ENCODE peak calls at places on chromosomes 1 and 21, in four cellular contexts. L, Z, C and O are unnamed samples.

GRCh38 chr21:41147096-41147978 is 20.6 kb upstream of the BACE2 start:
- DNase-seq in L (no peak), Z (no peak), C (peak; percentile 40), O (no peak)

GRCh38 chr1:46203738-46204405 is 738 bp downstream of the LURAP1 start:
- DNase-seq in L (no peak), Z (no peak), C (no peak), O (no peak)

GRCh38 chr1:167938083-167938482 is 1.2 kb upstream of the MPC2 start:
- DNase-seq in L (no peak), Z (no peak), C (no peak), O (no peak)

GRCh38 chr1:33661791-33662190 is 189.3 kb downstream of the ZSCAN20 start:
- DNase-seq in L (no peak), Z (no peak), C (peak; percentile 4), O (no peak)

GRCh38 chr1:180927841-180928240 is 15.1 kb downstream of the KIAA1614 start:
- DNase-seq in L (no peak), Z (no peak), C (no peak), O (no peak)

GRCh38 chr1:29240986-29241385 is 4.7 kb downstream of the PTPRU start:
- DNase-seq in L (no peak), Z (no peak), C (no peak), O (no peak)

GRCh38 chr1:172456344-172456769 is 12.5 kb upstream of the PIGC start:
- DNase-seq in L (no peak), Z (no peak), C (no peak), O (no peak)

GRCh38 chr1:151720974-151721787 is at the start of gene RIIAD1:
- DNase-seq in L (peak; percentile 62), Z (no peak), C (no peak), O (no peak)

GRCh38 chr1:28267633-28268032 is 8.3 kb downstream of the SESN2 start:
- DNase-seq in L (no peak), Z (no peak), C (no peak), O (no peak)

GRCh38 chr1:213687802-213688201 is 300.0 kb upstream of the PROX1 start:
- DNase-seq in L (no peak), Z (no peak), C (no peak), O (no peak)

GRCh38 chr1:242057745-242058115 is 58.8 kb upstream of the MAP1LC3C start:
- DNase-seq in L (no peak), Z (no peak), C (no peak), O (no peak)

GRCh38 chr1:206850401-206850800 is 15.0 kb upstream of the IL20 start:
- DNase-seq in L (no peak), Z (no peak), C (no peak), O (no peak)

GRCh38 chr1:154911691-154912550 is 24.6 kb downstream of the PMVK start:
- DNase-seq in L (no peak), Z (no peak), C (no peak), O (no peak)

GRCh38 chr1:229987953-229988352 is 79.1 kb upstream of the GALNT2 start:
- DNase-seq in L (no peak), Z (no peak), C (no peak), O (no peak)

GRCh38 chr1:41861509-41862410 is 57.0 kb downstream of the HIVEP3 start:
- DNase-seq in L (no peak), Z (peak; percentile 21), C (no peak), O (no peak)

GRCh38 chr1:94928293-94928939 is 1.5 kb upstream of the CNN3 start:
- DNase-seq in L (no peak), Z (no peak), C (no peak), O (no peak)

GRCh38 chr1:242690849-242691602 is 166.5 kb upstream of the PLD5 start:
- DNase-seq in L (no peak), Z (no peak), C (no peak), O (no peak)

GRCh38 chr1:15524283-15525042 is 448 bp upstream of the CASP9 start:
- DNase-seq in L (peak; percentile 43), Z (no peak), C (peak; percentile 100), O (peak; percentile 99)

GRCh38 chr1:33140153-33141149 is 41.4 kb downstream of the TRIM62 start:
- DNase-seq in L (no peak), Z (peak; percentile 45), C (no peak), O (no peak)

GRCh38 chr1:65904681-65905083 is 112.0 kb downstream of the PDE4B start:
- DNase-seq in L (no peak), Z (no peak), C (no peak), O (no peak)

DNA sequence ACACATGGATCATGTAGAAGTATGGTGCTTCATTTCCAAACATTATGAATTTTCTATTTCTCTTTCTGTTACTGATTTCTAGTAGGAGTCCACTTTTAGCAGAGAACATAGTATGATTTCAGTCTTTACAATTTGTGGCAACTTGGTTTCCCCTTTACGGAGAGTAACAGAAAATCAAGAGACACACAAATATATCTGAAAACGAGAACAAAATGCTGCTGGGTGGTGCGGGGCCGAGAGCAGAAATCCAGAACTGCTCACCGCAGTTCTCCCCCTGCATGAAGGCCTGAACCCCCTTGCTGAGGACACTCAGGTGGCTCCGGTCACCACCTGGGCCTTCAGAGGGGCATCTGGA is 94.5 kb upstream of the FMN2 start:
- DNase-seq in L (no peak), Z (no peak), C (no peak), O (no peak)
- H3K4me3 ChIP-seq in L (peak overlapping the region; percentile 63), Z (no peak overlapping the region), C (no peak overlapping the region), O (no peak overlapping the region)

GRCh38 chr1:8429549-8430105 is 111.7 kb downstream of the SLC45A1 start:
- DNase-seq in L (no peak), Z (no peak), C (no peak), O (no peak)
- H3K4me3 ChIP-seq in L (no peak overlapping the region), Z (no peak overlapping the region), C (no peak overlapping the region), O (no peak overlapping the region)

DNA sequence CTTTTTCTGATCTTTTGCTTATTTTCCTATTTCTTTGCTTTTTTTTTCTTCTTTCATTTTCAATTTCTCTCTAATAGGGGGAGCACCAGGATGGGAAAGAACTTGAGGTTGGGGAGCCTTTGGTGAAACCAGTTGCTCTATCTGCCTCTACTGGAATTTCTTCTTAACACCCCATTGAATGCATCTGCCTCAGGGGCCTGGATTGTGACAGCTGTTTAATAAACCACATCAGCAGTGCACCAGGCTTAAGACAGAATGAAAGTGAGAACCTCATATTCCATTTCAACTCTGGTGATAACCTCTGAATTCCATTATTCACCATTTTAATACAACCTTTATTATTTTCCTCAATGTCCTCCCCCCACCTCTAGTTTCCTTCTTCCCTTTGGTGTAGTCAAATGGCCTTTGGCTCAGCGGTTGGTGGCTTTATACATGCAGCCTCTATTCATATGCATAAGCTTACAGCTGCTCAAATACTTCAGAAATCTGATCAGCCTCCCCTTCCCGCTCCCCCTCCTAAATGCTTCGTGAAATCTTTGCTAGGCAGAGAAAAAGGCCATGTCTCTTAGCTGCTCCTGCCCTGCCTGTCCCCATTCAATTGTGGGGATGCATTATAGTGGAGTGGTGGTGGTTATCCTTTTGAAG is 537.3 kb upstream of the PLXNA2 start:
- DNase-seq in L (no peak), Z (no peak), C (no peak), O (no peak)
- H3K4me3 ChIP-seq in L (no peak overlapping the region), Z (no peak overlapping the region), C (no peak overlapping the region), O (no peak overlapping the region)

GRCh38 chr1:198167436-198167934 is 10.7 kb downstream of the NEK7 start:
- DNase-seq in L (no peak), Z (peak; percentile 83), C (no peak), O (no peak)

GRCh38 chr1:198169704-198170103 is 12.9 kb downstream of the NEK7 start:
- DNase-seq in L (no peak), Z (peak; percentile 100), C (no peak), O (no peak)

GRCh38 chr1:198165927-198166647 is 9.3 kb downstream of the NEK7 start:
- DNase-seq in L (no peak), Z (no peak), C (no peak), O (no peak)

GRCh38 chr1:198166900-198167299 is 10.1 kb downstream of the NEK7 start:
- DNase-seq in L (no peak), Z (no peak), C (no peak), O (no peak)

GRCh38 chr1:198168180-198168579 is 11.4 kb downstream of the NEK7 start:
- DNase-seq in L (no peak), Z (peak; percentile 62), C (no peak), O (no peak)
- H3K4me3 ChIP-seq in L (no peak overlapping the region), Z (no peak overlapping the region), C (no peak overlapping the region), O (no peak overlapping the region)

GRCh38 chr1:208061118-208061517 is 150.2 kb upstream of the CD34 start:
- DNase-seq in L (no peak), Z (no peak), C (no peak), O (no peak)
- H3K4me3 ChIP-seq in L (no peak overlapping the region), Z (no peak overlapping the region), C (no peak overlapping the region), O (no peak overlapping the region)

GRCh38 chr1:52592637-52593323 is 9.4 kb upstream of the GPX7 start:
- DNase-seq in L (no peak), Z (no peak), C (no peak), O (no peak)
- H3K4me3 ChIP-seq in L (no peak overlapping the region), Z (no peak overlapping the region), C (no peak overlapping the region), O (no peak overlapping the region)